ENCODE peak calls at places on chromosomes 6 and 20, in seven cellular contexts. O is tibial artery; D is CD4-positive, alpha-beta T cell; K is fibroblast of lung; S is NB4; L is pancreas; V is uterus. X is an unnamed sample.
A peak's percentile ranks its signal among the peaks of the same experiment; 100 is the strongest.

GRCh38 chr6:27100921-27101320 is 146.6 kb upstream of the PRSS16 start:
- DNase-seq in O (no peak), D (no peak), K (no peak), S (no peak), L (no peak), V (no peak), X (no peak)

GRCh38 chr6:5112065-5112799 is 27.1 kb downstream of the PPP1R3G start:
- DNase-seq in O (no peak), D (no peak), K (no peak), S (no peak), L (no peak), V (no peak), X (no peak)

GRCh38 chr6:33082702-33083101 is 6.9 kb downstream of the HLA-DPB1 start:
- DNase-seq in O (no peak), D (no peak), K (peak; percentile 49), S (peak; percentile 56), L (no peak), V (peak; percentile 34), X (peak; percentile 55)

GRCh38 chr6:79631800-79632172 is 657 bp downstream of the SH3BGRL2 start:
- DNase-seq in O (no peak), D (no peak), K (peak; percentile 7), S (no peak), L (no peak), V (no peak), X (peak; percentile 21)

GRCh38 chr6:28742668-28743270 is 181.0 kb downstream of the TRIM27 start:
- DNase-seq in O (no peak), D (no peak), K (peak; percentile 35), S (peak; percentile 86), L (no peak), V (no peak), X (no peak)

GRCh38 chr20:10696650-10697049 is 22.9 kb upstream of the JAG1 start:
- DNase-seq in O (no peak), D (no peak), K (no peak), S (peak; percentile 36), L (peak; percentile 34), V (no peak), X (peak; percentile 11)

GRCh38 chr6:90492798-90493197 is 94.1 kb downstream of the MAP3K7 start:
- DNase-seq in O (no peak), D (no peak), K (no peak), S (no peak), L (no peak), V (no peak), X (no peak)

GRCh38 chr20:12331236-12331635 is 413.5 kb downstream of the BTBD3 start:
- DNase-seq in O (no peak), D (no peak), K (no peak), S (no peak), L (no peak), V (no peak), X (no peak)

GRCh38 chr6:102950967-102951366 is 1557.5 kb downstream of the GRIK2 start:
- DNase-seq in O (no peak), D (no peak), K (no peak), S (no peak), L (no peak), V (no peak), X (no peak)

GRCh38 chr6:142913511-142914047 is 31.4 kb downstream of the HIVEP2 start:
- DNase-seq in O (no peak), D (peak; percentile 53), K (no peak), S (peak; percentile 60), L (no peak), V (no peak), X (peak; percentile 53)

GRCh38 chr6:73566954-73567591 is 46.2 kb upstream of the EEF1A1 start:
- DNase-seq in O (peak; percentile 83), D (no peak), K (peak; percentile 85), S (peak; percentile 85), L (peak; percentile 81), V (peak; percentile 69), X (no peak)

GRCh38 chr6:125888989-125889656 is 67.4 kb upstream of the HINT3 start:
- DNase-seq in O (no peak), D (no peak), K (peak; percentile 56), S (peak; percentile 62), L (no peak), V (no peak), X (peak; percentile 17)

DNA sequence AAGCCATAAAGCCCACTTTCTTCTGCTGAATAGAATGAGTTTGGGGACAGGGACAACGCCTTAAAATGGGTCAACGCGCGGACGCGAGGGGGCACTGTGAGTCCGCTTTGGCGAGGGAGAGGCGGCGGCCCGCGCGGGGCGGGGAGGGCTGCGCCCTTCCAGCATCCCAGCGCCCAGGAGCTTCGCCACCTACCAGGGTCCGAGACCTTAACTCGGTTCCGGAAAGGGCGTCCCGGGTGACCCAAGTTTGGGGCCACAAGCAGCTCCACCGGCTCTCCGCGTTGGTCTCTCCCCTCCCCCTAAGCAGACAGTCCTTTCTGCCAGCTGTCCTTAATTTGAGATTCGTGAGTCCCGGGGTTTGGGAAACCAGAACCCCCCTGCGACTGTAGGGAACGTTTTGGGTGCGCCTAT is 1.8 kb upstream of the SAMD5 start:
- DNase-seq in O (peak; percentile 80), D (no peak), K (peak; percentile 58), S (peak; percentile 61), L (peak; percentile 64), V (peak; percentile 61), X (peak; percentile 80)
- TF ChIP-seq CTCF in O (peak; percentile 89), D (no peak), K (peak; percentile 94), S (peak; percentile 70), L (peak; percentile 44), V (peak; percentile 85), X (peak; percentile 75)

GRCh38 chr6:40717411-40718057 is 130.4 kb upstream of the LRFN2 start:
- DNase-seq in O (no peak), D (no peak), K (no peak), S (no peak), L (no peak), V (no peak), X (no peak)

GRCh38 chr6:40713002-40713719 is 126.0 kb upstream of the LRFN2 start:
- DNase-seq in O (no peak), D (no peak), K (no peak), S (no peak), L (no peak), V (no peak), X (no peak)

GRCh38 chr6:40714576-40715500 is 127.7 kb upstream of the LRFN2 start:
- DNase-seq in O (no peak), D (no peak), K (no peak), S (no peak), L (no peak), V (no peak), X (no peak)

GRCh38 chr6:40714143-40714542 is 127.0 kb upstream of the LRFN2 start:
- DNase-seq in O (no peak), D (no peak), K (no peak), S (no peak), L (no peak), V (no peak), X (no peak)

GRCh38 chr6:40715501-40716403 is 128.6 kb upstream of the LRFN2 start:
- DNase-seq in O (no peak), D (no peak), K (no peak), S (no peak), L (no peak), V (no peak), X (no peak)
- TF ChIP-seq CTCF in O (no peak), D (no peak), K (no peak), S (no peak), L (no peak), V (no peak), X (no peak)

DNA sequence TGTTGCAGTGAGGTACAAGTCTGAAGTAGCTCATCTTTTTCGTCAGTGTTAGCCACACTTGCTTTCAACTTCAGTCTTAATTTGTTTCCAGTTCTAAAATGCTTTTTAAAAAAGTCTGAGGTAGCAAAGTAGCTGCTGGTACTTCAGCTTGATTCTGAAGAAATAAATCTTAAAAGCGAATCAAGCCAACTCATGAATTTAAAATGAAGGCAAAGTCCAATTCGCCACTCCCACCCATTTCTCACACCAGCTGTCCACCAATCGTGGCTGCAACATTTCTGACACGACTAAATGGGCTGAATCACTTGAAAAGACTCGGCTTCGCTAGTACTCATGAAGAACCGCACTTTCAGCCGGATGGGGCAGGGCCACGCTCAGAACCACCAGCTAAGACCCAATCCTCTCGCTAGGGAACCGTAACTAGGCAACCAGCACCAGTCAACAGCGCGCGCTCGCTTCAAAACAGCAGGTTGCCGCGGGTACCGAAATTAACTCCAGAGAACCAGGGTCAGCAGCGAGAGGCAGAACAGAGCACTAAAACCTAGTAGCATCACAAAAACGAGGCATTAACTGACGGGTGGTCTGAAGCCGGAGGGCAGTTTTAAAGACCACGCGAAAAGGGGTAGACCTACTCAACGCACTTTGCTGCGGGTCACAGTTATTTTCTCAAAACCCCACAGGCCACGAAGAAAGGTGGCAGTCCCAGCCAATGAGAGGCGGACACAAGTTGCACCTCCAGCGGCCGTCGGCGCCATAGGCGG is 900 bp downstream of the BCLAF1 start:
- DNase-seq in O (peak; percentile 91), D (peak; percentile 85), K (peak; percentile 91), S (peak; percentile 68), L (peak; percentile 82), V (peak; percentile 75), X (peak; percentile 58)
- TF ChIP-seq CTCF in O (peak; percentile 42), D (peak; percentile 12), K (peak; percentile 2), S (no peak), L (no peak), V (no peak), X (no peak)

GRCh38 chr6:40841721-40842120 is 197.3 kb downstream of the UNC5CL start:
- DNase-seq in O (no peak), D (no peak), K (no peak), S (no peak), L (no peak), V (no peak), X (no peak)
- TF ChIP-seq CTCF in O (no peak), D (no peak), K (no peak), S (no peak), L (no peak), V (no peak), X (no peak)

GRCh38 chr6:19870322-19870721 is 33.2 kb downstream of the ID4 start:
- DNase-seq in O (no peak), D (no peak), K (no peak), S (no peak), L (no peak), V (no peak), X (no peak)

GRCh38 chr6:19866900-19867627 is 29.9 kb downstream of the ID4 start:
- DNase-seq in O (no peak), D (no peak), K (peak; percentile 33), S (no peak), L (no peak), V (no peak), X (no peak)

GRCh38 chr6:19869464-19869863 is 32.3 kb downstream of the ID4 start:
- DNase-seq in O (no peak), D (no peak), K (no peak), S (peak; percentile 31), L (no peak), V (no peak), X (no peak)

GRCh38 chr6:19876672-19877071 is 39.5 kb downstream of the ID4 start:
- DNase-seq in O (no peak), D (no peak), K (no peak), S (no peak), L (no peak), V (no peak), X (no peak)

DNA sequence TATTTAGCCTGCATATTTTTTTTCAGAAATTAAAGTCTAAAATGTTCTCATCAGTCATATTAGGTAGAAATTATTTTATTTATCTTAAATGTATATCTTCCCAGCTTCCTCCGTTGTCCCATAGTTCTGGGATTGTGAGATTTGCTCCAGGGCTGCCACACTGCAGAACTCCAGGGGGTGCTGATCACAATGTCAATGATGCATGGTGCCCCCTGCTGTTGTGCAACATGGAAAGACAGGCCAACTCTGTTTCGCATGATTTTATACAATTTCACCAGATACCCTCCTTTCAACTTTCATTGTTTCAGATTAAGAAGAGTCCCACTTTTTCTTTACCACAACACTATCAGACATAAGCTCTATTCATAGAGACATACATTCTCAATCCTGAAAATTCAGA is 35.9 kb downstream of the ID4 start:
- DNase-seq in O (no peak), D (no peak), K (no peak), S (peak; percentile 15), L (no peak), V (no peak), X (no peak)
- TF ChIP-seq CTCF in O (no peak), D (no peak), K (no peak), S (peak; percentile 10), L (no peak), V (no peak), X (no peak)